ENCODE peak calls at places on chromosomes 4 and X, in eight cellular contexts. F is stimulated activated CD4-positive, alpha-beta T cell treated with anti-CD3 and anti-CD28 coated beads, Interleukin-2, amount 100 ng/mL, for 24 hours; V is memory B cell; C is NCI-H1694; R is foreskin fibroblast; D is body of pancreas; M is LoVo; W is CD4-positive, alpha-beta memory T cell. O is an unnamed sample.

GRCh38 chr4:164501074-164501473 is 252.9 kb upstream of the SMIM31 start:
- DNase-seq in F (no peak), M (no peak), C (no peak), V (no peak), R (no peak), W (no peak), D (no peak), O (no peak)

GRCh38 chrX:37405954-37406353 is 56.8 kb downstream of the PRRG1 start:
- DNase-seq in M (no peak), W (no peak), F (no peak), V (no peak), R (peak; percentile 7), D (no peak), C (no peak), O (no peak)

GRCh38 chr4:156606444-156607197 is 365.0 kb downstream of the PDGFC start:
- DNase-seq in W (no peak), M (no peak), C (no peak), F (no peak), V (no peak), D (no peak), R (peak; percentile 24), O (no peak)

GRCh38 chr4:111806331-111806730 is 338.9 kb upstream of the FAM241A start:
- DNase-seq in D (no peak), C (no peak), V (no peak), R (no peak), W (no peak), F (no peak), M (peak; percentile 16), O (no peak)

GRCh38 chrX:9482408-9482807 is 17.6 kb downstream of the TBL1X start:
- DNase-seq in R (no peak), F (no peak), W (no peak), M (peak; percentile 3), V (no peak), C (no peak), D (no peak), O (no peak)

GRCh38 chr4:106816501-106816900 is 219.6 kb downstream of the DKK2 start:
- DNase-seq in D (no peak), M (no peak), W (no peak), C (no peak), F (no peak), R (peak; percentile 59), V (no peak), O (no peak)

GRCh38 chr4:107757860-107758476 is 37.9 kb upstream of the PAPSS1 start:
- DNase-seq in W (peak; percentile 16), F (no peak), V (no peak), D (no peak), R (peak; percentile 44), C (peak; percentile 4), M (peak; percentile 58), O (no peak)

GRCh38 chr4:972651-973424 is 531 bp downstream of the DGKQ start:
- DNase-seq in V (peak; percentile 43), M (peak; percentile 7), F (peak; percentile 62), D (no peak), R (peak; percentile 62), W (peak; percentile 59), C (no peak), O (no peak)

GRCh38 chrX:53242310-53242709 is 17.3 kb upstream of the KDM5C start:
- DNase-seq in V (no peak), W (no peak), R (no peak), C (no peak), D (no peak), M (no peak), F (no peak), O (no peak)

GRCh38 chr4:103996059-103996458 is 276.3 kb upstream of the TACR3 start:
- DNase-seq in D (no peak), F (no peak), R (no peak), M (peak; percentile 6), C (peak; percentile 43), W (no peak), V (no peak), O (no peak)

GRCh38 chrX:153465691-153466380 is 4.5 kb downstream of the HAUS7 start:
- DNase-seq in D (no peak), V (no peak), F (no peak), W (no peak), M (no peak), R (no peak), C (no peak), O (no peak)

GRCh38 chrX:48461830-48462229 is 8.2 kb downstream of the SLC38A5 start:
- DNase-seq in W (no peak), C (no peak), F (no peak), R (peak; percentile 49), M (no peak), V (no peak), D (no peak), O (no peak)

GRCh38 chrX:80335062-80335830 is 85.0 kb upstream of the TENT5D start:
- DNase-seq in F (peak; percentile 18), W (no peak), M (peak; percentile 0), V (no peak), R (peak; percentile 18), C (no peak), D (peak; percentile 73), O (peak; percentile 66)

GRCh38 chr4:38949416-38950051 is 81.9 kb downstream of the FAM114A1 start:
- DNase-seq in C (no peak), D (no peak), R (peak; percentile 45), F (peak; percentile 22), M (no peak), W (peak; percentile 77), V (no peak), O (no peak)

GRCh38 chr4:58301384-58301783 is 1191.2 kb upstream of the IGFBP7 start:
- DNase-seq in W (no peak), F (no peak), C (no peak), D (no peak), R (no peak), V (no peak), M (no peak), O (no peak)